ENCODE peak calls at places on chromosome 3, in six cellular contexts. L is non-pigmented ciliary epithelial cell, B is C1 segment of cervical spinal cord, H is activated gamma-delta T cell, I is germinal center, G is GDM1. F is an unnamed sample.

GRCh38 chr3:54967586-54968244 is 39.9 kb upstream of the LRTM1 start:
- DNase-seq in L (no peak), B (no peak), H (no peak), I (no peak), G (no peak), F (no peak)

GRCh38 chr3:69774029-69774428 is 34.8 kb downstream of the MITF start:
- DNase-seq in L (no peak), B (no peak), H (no peak), I (no peak), G (no peak), F (no peak)

GRCh38 chr3:197692641-197693040 is 44.1 kb downstream of the RUBCN start:
- DNase-seq in L (no peak), B (no peak), H (no peak), I (no peak), G (no peak), F (no peak)

GRCh38 chr3:188151438-188151837 is 2.5 kb upstream of the LPP start:
- DNase-seq in L (no peak), B (no peak), H (no peak), I (no peak), G (no peak), F (no peak)

GRCh38 chr3:30112904-30113484 is 493.4 kb upstream of the TGFBR2 start:
- DNase-seq in L (peak), B (no peak), H (no peak), I (no peak), G (peak), F (no peak)

GRCh38 chr3:189419022-189419421 is 212.2 kb upstream of the TP63 start:
- DNase-seq in L (no peak), B (no peak), H (no peak), I (no peak), G (no peak), F (no peak)

GRCh38 chr3:161305095-161305991 is 66.0 kb downstream of the SPTSSB start:
- DNase-seq in L (no peak), B (no peak), H (no peak), I (peak), G (no peak), F (no peak)

GRCh38 chr3:32557640-32558352 is 12.9 kb downstream of the DYNC1LI1 start:
- DNase-seq in L (no peak), B (no peak), H (no peak), I (no peak), G (no peak), F (no peak)

GRCh38 chr3:159732172-159733111 is 256.2 kb upstream of the IL12A start:
- DNase-seq in L (peak), B (no peak), H (no peak), I (no peak), G (no peak), F (no peak)

GRCh38 chr3:32459474-32459873 is 43.2 kb downstream of the CMTM6 start:
- DNase-seq in L (no peak), B (no peak), H (no peak), I (no peak), G (no peak), F (no peak)

GRCh38 chr3:160401301-160402095 is 2.0 kb downstream of the SMC4 start:
- DNase-seq in L (no peak), B (no peak), H (no peak), I (peak), G (no peak), F (no peak)

GRCh38 chr3:70871909-70872656 is 559.6 kb upstream of the MDFIC2 start:
- DNase-seq in L (peak), B (no peak), H (no peak), I (no peak), G (no peak), F (no peak)

GRCh38 chr3:58350627-58351013 is 17.9 kb downstream of the PXK start:
- DNase-seq in L (no peak), B (no peak), H (no peak), I (no peak), G (peak), F (no peak)